ENCODE peak calls at places on chromosomes 3 and 15, in four cellular contexts. O, T, X and N are unnamed samples.

GRCh38 chr3:128033102-128033501 is 19.1 kb upstream of the SEC61A1 start:
- DNase-seq in O (no peak), T (no peak), X (no peak), N (no peak)

GRCh38 chr15:65580287-65580686 is 30.6 kb downstream of the INTS14 start:
- DNase-seq in O (peak; percentile 47), T (no peak), X (no peak), N (no peak)

GRCh38 chr15:57320543-57321220 is 55.6 kb upstream of the CGNL1 start:
- DNase-seq in O (no peak), T (no peak), X (no peak), N (no peak)

GRCh38 chr15:76337047-76337738 is 620 bp downstream of the ISL2 start:
- DNase-seq in O (peak; percentile 59), T (no peak), X (no peak), N (no peak)

GRCh38 chr3:36484386-36484785 is 104.1 kb downstream of the STAC start:
- DNase-seq in O (no peak), T (no peak), X (no peak), N (no peak)

GRCh38 chr15:31082771-31083393 is 18.6 kb downstream of the TRPM1 start:
- DNase-seq in O (no peak), T (no peak), X (no peak), N (no peak)

GRCh38 chr3:114253505-114253904 is 16.1 kb upstream of the ZNF80 start:
- DNase-seq in O (no peak), T (no peak), X (no peak), N (no peak)

GRCh38 chr15:67280217-67280616 is 25.6 kb downstream of the IQCH start:
- DNase-seq in O (no peak), T (no peak), X (no peak), N (no peak)

GRCh38 chr15:90479656-90480055 is 50.1 kb upstream of the CRTC3 start:
- DNase-seq in O (no peak), T (no peak), X (peak; percentile 30), N (no peak)

GRCh38 chr3:172277151-172277652 is 171.1 kb downstream of the GHSR start:
- DNase-seq in O (no peak), T (no peak), X (no peak), N (no peak)

GRCh38 chr15:63481105-63481810 is 23.1 kb upstream of the USP3 start:
- DNase-seq in O (peak; percentile 50), T (no peak), X (no peak), N (no peak)

GRCh38 chr15:31304736-31305365 is 21.8 kb upstream of the KLF13 start:
- DNase-seq in O (peak; percentile 49), T (no peak), X (no peak), N (no peak)

GRCh38 chr3:46183330-46183729 is 24.8 kb downstream of the CCR1 start:
- DNase-seq in O (no peak), T (no peak), X (no peak), N (no peak)

GRCh38 chr3:170772135-170772534 is 97.9 kb downstream of the RPL22L1 start:
- DNase-seq in O (no peak), T (no peak), X (no peak), N (no peak)

GRCh38 chr15:47987908-47988532 is 132.8 kb upstream of the SLC24A5 start:
- DNase-seq in O (peak; percentile 58), T (peak; percentile 36), X (peak; percentile 37), N (no peak)

GRCh38 chr15:99326235-99326634 is 75.0 kb downstream of the LRRC28 start:
- DNase-seq in O (no peak), T (no peak), X (no peak), N (no peak)

GRCh38 chr15:99322643-99323405 is 71.5 kb downstream of the LRRC28 start:
- DNase-seq in O (no peak), T (no peak), X (no peak), N (no peak)

GRCh38 chr15:99321477-99321876 is 70.2 kb downstream of the LRRC28 start:
- DNase-seq in O (no peak), T (no peak), X (no peak), N (no peak)

GRCh38 chr15:99324700-99325099 is 73.4 kb downstream of the LRRC28 start:
- DNase-seq in O (no peak), T (no peak), X (no peak), N (no peak)

GRCh38 chr15:99324082-99324620 is 72.9 kb downstream of the LRRC28 start:
- DNase-seq in O (no peak), T (no peak), X (no peak), N (no peak)
- H3K4me1 ChIP-seq in O (no peaks in the 10 kb centered on the region), T (no peaks in the 10 kb centered on the region), X (no peaks in the 10 kb centered on the region), N (peaks cover 54% of the 10 kb centered on the region)

GRCh38 chr3:72151465-72152238 is 366.7 kb upstream of the PROK2 start:
- DNase-seq in O (no peak), T (no peak), X (no peak), N (no peak)

GRCh38 chr3:72153477-72154314 is 368.7 kb upstream of the PROK2 start:
- DNase-seq in O (no peak), T (no peak), X (no peak), N (no peak)

GRCh38 chr3:72154391-72155300 is 369.7 kb upstream of the PROK2 start:
- DNase-seq in O (no peak), T (no peak), X (no peak), N (no peak)

GRCh38 chr3:72150634-72151412 is 365.9 kb upstream of the PROK2 start:
- DNase-seq in O (no peak), T (no peak), X (peak; percentile 68), N (no peak)

GRCh38 chr3:72152551-72153476 is 367.9 kb upstream of the PROK2 start:
- DNase-seq in O (no peak), T (no peak), X (peak; percentile 81), N (peak; percentile 75)
- H3K4me3 ChIP-seq in O (no peak overlapping the region), T (no peak overlapping the region), X (no peak overlapping the region), N (peak overlapping the region; percentile 53)

DNA sequence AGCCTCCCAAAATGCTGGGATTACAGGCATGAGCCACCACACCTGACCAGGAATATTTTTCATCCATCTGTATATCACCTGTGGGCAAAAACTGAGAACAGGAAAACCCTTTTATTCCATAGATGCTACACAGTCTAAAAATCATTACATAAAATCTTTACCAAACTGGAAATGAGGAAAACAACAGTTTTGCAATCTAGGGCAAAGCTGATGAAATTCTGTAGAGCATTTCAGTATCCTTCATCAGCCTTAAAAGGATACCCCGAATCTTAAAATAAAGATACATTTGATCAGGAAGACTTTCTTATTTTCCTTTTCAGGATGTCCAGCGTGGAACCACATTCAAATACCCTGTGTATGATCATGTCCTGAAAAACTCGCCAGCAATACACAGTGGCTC is 7.1 kb downstream of the SIAH2 start:
- DNase-seq in O (no peak), T (no peak), X (no peak), N (no peak)
- H3K4me1 ChIP-seq in O (peaks cover 9% of the 10 kb centered on the region), T (no peaks in the 10 kb centered on the region), X (peaks cover 91% of the 10 kb centered on the region), N (peaks cover 90% of the 10 kb centered on the region)

GRCh38 chr3:77320514-77320913 is 280.6 kb downstream of the ROBO2 start:
- DNase-seq in O (no peak), T (peak; percentile 58), X (no peak), N (no peak)
- H3K4me3 ChIP-seq in O (no peak overlapping the region), T (no peak overlapping the region), X (no peak overlapping the region), N (no peak overlapping the region)